ENCODE peak calls at places on chromosomes 4 and X, in six cellular contexts. Z, A, F, C, J and B are unnamed samples.

GRCh38 chr4:56129431-56129861 is 180.7 kb downstream of the CEP135 start:
- DNase-seq in Z (no peak), A (no peak), F (no peak), C (no peak), J (no peak), B (no peak)

GRCh38 chr4:7565483-7565882 is 130.8 kb upstream of the PSAPL1 start:
- DNase-seq in Z (no peak), A (no peak), F (no peak), C (no peak), J (no peak), B (no peak)

GRCh38 chrX:86103061-86103460 is 45.2 kb upstream of the DACH2 start:
- DNase-seq in Z (no peak), A (no peak), F (no peak), C (no peak), J (no peak), B (no peak)

GRCh38 chrX:147953976-147954375 is 27.2 kb upstream of the FMR1NB start:
- DNase-seq in Z (no peak), A (no peak), F (no peak), C (no peak), J (no peak), B (no peak)

GRCh38 chrX:77505227-77505626 is 58.0 kb downstream of the FGF16 start:
- DNase-seq in Z (no peak), A (no peak), F (no peak), C (peak), J (no peak), B (peak)

GRCh38 chr4:945274-946102 is 13.2 kb downstream of the TMEM175 start:
- DNase-seq in Z (no peak), A (no peak), F (peak), C (no peak), J (no peak), B (no peak)

GRCh38 chrX:11663875-11664210 is 1.9 kb downstream of the ARHGAP6 start:
- DNase-seq in Z (no peak), A (no peak), F (no peak), C (no peak), J (no peak), B (no peak)

GRCh38 chr4:23333556-23333945 is 556.3 kb downstream of the PPARGC1A start:
- DNase-seq in Z (no peak), A (no peak), F (no peak), C (no peak), J (peak), B (no peak)

GRCh38 chr4:7904108-7904516 is 35.5 kb downstream of the AFAP1 start:
- DNase-seq in Z (no peak), A (no peak), F (no peak), C (peak), J (no peak), B (peak)

GRCh38 chr4:26141916-26142638 is 178.7 kb upstream of the RBPJ start:
- DNase-seq in Z (no peak), A (peak), F (peak), C (peak), J (peak), B (peak)

GRCh38 chr4:121154103-121154515 is 10.0 kb downstream of the TNIP3 start:
- DNase-seq in Z (no peak), A (no peak), F (no peak), C (no peak), J (no peak), B (no peak)

GRCh38 chr4:2930135-2930805 is 32.9 kb downstream of the NOP14 start:
- DNase-seq in Z (peak), A (no peak), F (no peak), C (no peak), J (no peak), B (no peak)

GRCh38 chr4:153067376-153067775 is 131.3 kb downstream of the FHDC1 start:
- DNase-seq in Z (no peak), A (no peak), F (no peak), C (peak), J (no peak), B (peak)

GRCh38 chrX:56994375-56995270 is 718 bp downstream of the SPIN3 start:
- DNase-seq in Z (no peak), A (no peak), F (no peak), C (peak), J (no peak), B (no peak)

GRCh38 chrX:70445197-70445656 is 592 bp downstream of the DLG3 start:
- DNase-seq in Z (no peak), A (no peak), F (no peak), C (no peak), J (no peak), B (no peak)

GRCh38 chr4:67779631-67780030 is 25.4 kb upstream of the GNRHR start:
- DNase-seq in Z (no peak), A (no peak), F (no peak), C (no peak), J (no peak), B (no peak)

GRCh38 chr4:174713821-174714220 is 115.2 kb downstream of the GLRA3 start:
- DNase-seq in Z (no peak), A (no peak), F (no peak), C (no peak), J (no peak), B (no peak)

GRCh38 chrX:2691543-2692220 is 587 bp downstream of the CD99 start:
- DNase-seq in Z (peak), A (no peak), F (peak), C (peak), J (no peak), B (no peak)

GRCh38 chrX:36986231-36986630 is 21.9 kb upstream of the FAM47C start:
- DNase-seq in Z (no peak), A (no peak), F (no peak), C (no peak), J (no peak), B (no peak)

GRCh38 chr4:188008377-188008776 is 12.8 kb downstream of the ZFP42 start:
- DNase-seq in Z (no peak), A (no peak), F (no peak), C (peak), J (no peak), B (peak)

GRCh38 chrX:123818243-123818642 is 41.6 kb upstream of the XIAP start:
- DNase-seq in Z (no peak), A (no peak), F (no peak), C (peak), J (no peak), B (no peak)

GRCh38 chr4:137535718-137536117 is 3.4 kb upstream of the PCDH18 start:
- DNase-seq in Z (no peak), A (no peak), F (no peak), C (no peak), J (no peak), B (no peak)

GRCh38 chr4:84837751-84838150 is 128.7 kb downstream of the WDFY3 start:
- DNase-seq in Z (no peak), A (no peak), F (no peak), C (no peak), J (no peak), B (no peak)

GRCh38 chr4:165204462-165204830 is 2.9 kb upstream of the KLHL2 start:
- DNase-seq in Z (no peak), A (no peak), F (no peak), C (peak), J (no peak), B (peak)

GRCh38 chr4:18389118-18389517 is 367.6 kb upstream of the LCORL start:
- DNase-seq in Z (no peak), A (no peak), F (no peak), C (no peak), J (no peak), B (no peak)

GRCh38 chr4:52780627-52781354 is 29.6 kb upstream of the ERVMER34-1 start:
- DNase-seq in Z (no peak), A (no peak), F (no peak), C (no peak), J (no peak), B (no peak)

GRCh38 chrX:136768469-136769084 is 12.2 kb downstream of the ARHGEF6 start:
- DNase-seq in Z (no peak), A (no peak), F (peak), C (peak), J (no peak), B (peak)

GRCh38 chr4:121380448-121381147 is at the start of gene QRFPR:
- DNase-seq in Z (no peak), A (no peak), F (peak), C (peak), J (no peak), B (no peak)

GRCh38 chr4:154836513-154836912 is 55.4 kb downstream of the RBM46 start:
- DNase-seq in Z (no peak), A (no peak), F (no peak), C (no peak), J (no peak), B (no peak)

GRCh38 chr4:159047478-159048165 is 55.3 kb upstream of the RAPGEF2 start:
- DNase-seq in Z (no peak), A (no peak), F (no peak), C (no peak), J (no peak), B (no peak)

GRCh38 chr4:66640216-66640615 is 905.1 kb downstream of the CENPC start:
- DNase-seq in Z (no peak), A (no peak), F (no peak), C (no peak), J (no peak), B (no peak)

GRCh38 chr4:150518559-150518958 is 63.4 kb upstream of the MAB21L2 start:
- DNase-seq in Z (no peak), A (no peak), F (no peak), C (peak), J (no peak), B (peak)

GRCh38 chr4:53527342-53527741 is 63.9 kb downstream of the LNX1 start:
- DNase-seq in Z (no peak), A (no peak), F (no peak), C (no peak), J (no peak), B (no peak)

GRCh38 chrX:154136627-154137161 is 7.3 kb upstream of the OPN1LW start:
- DNase-seq in Z (no peak), A (peak), F (peak), C (peak), J (no peak), B (no peak)

GRCh38 chr4:5526070-5526831 is 182.1 kb downstream of the EVC2 start:
- DNase-seq in Z (no peak), A (no peak), F (no peak), C (no peak), J (no peak), B (no peak)

GRCh38 chrX:9757366-9757765 is 8.3 kb downstream of the GPR143 start:
- DNase-seq in Z (no peak), A (no peak), F (no peak), C (no peak), J (no peak), B (no peak)

GRCh38 chr4:26083987-26084386 is 170.0 kb downstream of the SMIM20 start:
- DNase-seq in Z (no peak), A (no peak), F (no peak), C (peak), J (no peak), B (peak)

GRCh38 chrX:107571296-107571998 is 56.9 kb upstream of the PRPS1 start:
- DNase-seq in Z (no peak), A (no peak), F (no peak), C (peak), J (no peak), B (peak)